ENCODE peak calls at places on chromosomes 5 and 9, in seven cellular contexts. One of them, this sample, is unnamed.

GRCh38 chr5:28344803-28345433 is 1306.5 kb upstream of the CDH9 start:
- DNase-seq in T-cell: no peak
- DNase-seq in NCI-H510A treated with DMSO at 0.1 percent for 48 hours: peak
- DNase-seq in sigmoid colon: no peak
- DNase-seq in aorta: no peak
- DNase-seq in NCI-H446: peak
- DNase-seq in adipocyte: peak
- DNase-seq in this sample: no peak

GRCh38 chr9:8457050-8457449 is 657.5 kb upstream of the DMAC1 start:
- DNase-seq in adipocyte: no peak
- DNase-seq in T-cell: no peak
- DNase-seq in sigmoid colon: no peak
- DNase-seq in NCI-H510A treated with DMSO at 0.1 percent for 48 hours: no peak
- DNase-seq in aorta: no peak
- DNase-seq in NCI-H446: no peak
- DNase-seq in this sample: no peak

GRCh38 chr5:1468247-1468612 is 23.0 kb upstream of the SLC6A3 start:
- DNase-seq in T-cell: no peak
- DNase-seq in NCI-H446: peak
- DNase-seq in sigmoid colon: no peak
- DNase-seq in NCI-H510A treated with DMSO at 0.1 percent for 48 hours: no peak
- DNase-seq in adipocyte: peak
- DNase-seq in aorta: no peak
- DNase-seq in this sample: no peak

GRCh38 chr5:133864711-133865110 is 103.7 kb downstream of the C5orf15 start:
- DNase-seq in NCI-H510A treated with DMSO at 0.1 percent for 48 hours: no peak
- DNase-seq in sigmoid colon: peak
- DNase-seq in aorta: no peak
- DNase-seq in NCI-H446: no peak
- DNase-seq in adipocyte: no peak
- DNase-seq in T-cell: no peak
- DNase-seq in this sample: no peak

GRCh38 chr5:173764321-173765029 is 123.7 kb upstream of the CPEB4 start:
- DNase-seq in NCI-H446: no peak
- DNase-seq in sigmoid colon: peak
- DNase-seq in aorta: peak
- DNase-seq in adipocyte: peak
- DNase-seq in NCI-H510A treated with DMSO at 0.1 percent for 48 hours: no peak
- DNase-seq in T-cell: no peak
- DNase-seq in this sample: no peak

GRCh38 chr5:117454716-117455212 is 880.1 kb upstream of the SEMA6A start:
- DNase-seq in adipocyte: peak
- DNase-seq in NCI-H510A treated with DMSO at 0.1 percent for 48 hours: peak
- DNase-seq in T-cell: peak
- DNase-seq in aorta: no peak
- DNase-seq in sigmoid colon: no peak
- DNase-seq in NCI-H446: no peak
- DNase-seq in this sample: peak

GRCh38 chr5:168290902-168291280 is 554 bp upstream of the WWC1 start:
- DNase-seq in NCI-H510A treated with DMSO at 0.1 percent for 48 hours: no peak
- DNase-seq in T-cell: no peak
- DNase-seq in sigmoid colon: no peak
- DNase-seq in NCI-H446: no peak
- DNase-seq in aorta: no peak
- DNase-seq in adipocyte: no peak
- DNase-seq in this sample: no peak

GRCh38 chr9:129178983-129179382 is 922 bp upstream of the IER5L start:
- DNase-seq in aorta: no peak
- DNase-seq in T-cell: no peak
- DNase-seq in sigmoid colon: no peak
- DNase-seq in NCI-H446: no peak
- DNase-seq in NCI-H510A treated with DMSO at 0.1 percent for 48 hours: peak
- DNase-seq in adipocyte: no peak
- DNase-seq in this sample: no peak

GRCh38 chr5:36606437-36607113 is at the start of gene SLC1A3:
- DNase-seq in NCI-H446: no peak
- DNase-seq in adipocyte: peak
- DNase-seq in sigmoid colon: peak
- DNase-seq in T-cell: no peak
- DNase-seq in NCI-H510A treated with DMSO at 0.1 percent for 48 hours: no peak
- DNase-seq in aorta: peak
- DNase-seq in this sample: no peak

GRCh38 chr5:93845376-93845775 is 104.0 kb upstream of the POU5F2 start:
- DNase-seq in NCI-H510A treated with DMSO at 0.1 percent for 48 hours: no peak
- DNase-seq in aorta: no peak
- DNase-seq in adipocyte: no peak
- DNase-seq in sigmoid colon: no peak
- DNase-seq in NCI-H446: no peak
- DNase-seq in T-cell: no peak
- DNase-seq in this sample: no peak

GRCh38 chr5:181111010-181111409 is 20.0 kb downstream of the OR2V1 start:
- DNase-seq in T-cell: no peak
- DNase-seq in adipocyte: no peak
- DNase-seq in sigmoid colon: no peak
- DNase-seq in NCI-H446: no peak
- DNase-seq in aorta: no peak
- DNase-seq in NCI-H510A treated with DMSO at 0.1 percent for 48 hours: no peak
- DNase-seq in this sample: no peak

GRCh38 chr5:53425598-53426516 is 54.6 kb upstream of the FST start:
- DNase-seq in adipocyte: no peak
- DNase-seq in NCI-H446: peak
- DNase-seq in T-cell: peak
- DNase-seq in NCI-H510A treated with DMSO at 0.1 percent for 48 hours: peak
- DNase-seq in sigmoid colon: no peak
- DNase-seq in aorta: no peak
- DNase-seq in this sample: no peak

GRCh38 chr5:56253924-56254323 is 20.8 kb upstream of the ANKRD55 start:
- DNase-seq in T-cell: no peak
- DNase-seq in sigmoid colon: no peak
- DNase-seq in aorta: no peak
- DNase-seq in NCI-H510A treated with DMSO at 0.1 percent for 48 hours: no peak
- DNase-seq in adipocyte: no peak
- DNase-seq in NCI-H446: no peak
- DNase-seq in this sample: no peak

GRCh38 chr5:81167078-81167477 is 66.0 kb upstream of the CKMT2 start:
- DNase-seq in NCI-H446: no peak
- DNase-seq in NCI-H510A treated with DMSO at 0.1 percent for 48 hours: no peak
- DNase-seq in T-cell: no peak
- DNase-seq in sigmoid colon: no peak
- DNase-seq in adipocyte: no peak
- DNase-seq in aorta: no peak
- DNase-seq in this sample: no peak

GRCh38 chr9:104177003-104177611 is 83.0 kb downstream of the SMC2 start:
- DNase-seq in sigmoid colon: no peak
- DNase-seq in adipocyte: peak
- DNase-seq in aorta: no peak
- DNase-seq in NCI-H446: no peak
- DNase-seq in T-cell: no peak
- DNase-seq in NCI-H510A treated with DMSO at 0.1 percent for 48 hours: peak
- DNase-seq in this sample: no peak

This sample was measured in central memory CD4-positive, alpha-beta T cell.